ENCODE peak calls at places on chromosomes 4 and X, in seven cellular contexts. One of them, this sample, is unnamed.

GRCh38 chrX:149365061-149365460 is 140.0 kb downstream of the IDS start:
- DNase-seq in T-helper 2 cell: no peak
- DNase-seq in nephron progenitor cell: no peak
- DNase-seq in central memory CD8-positive, alpha-beta T cell: no peak
- DNase-seq in T-cell: no peak
- DNase-seq in astrocyte of the spinal cord: peak; percentile 73
- DNase-seq in NCI-H345: no peak
- DNase-seq in this sample: peak; percentile 5

GRCh38 chrX:12814434-12814833 is 23.2 kb downstream of the PRPS2 start:
- DNase-seq in T-cell: peak; percentile 8
- DNase-seq in NCI-H345: peak; percentile 14
- DNase-seq in central memory CD8-positive, alpha-beta T cell: peak; percentile 13
- DNase-seq in astrocyte of the spinal cord: peak; percentile 41
- DNase-seq in T-helper 2 cell: peak; percentile 57
- DNase-seq in nephron progenitor cell: peak; percentile 27
- DNase-seq in this sample: peak; percentile 24

GRCh38 chr4:182062936-182063335 is 180.3 kb upstream of the TENM3 start:
- DNase-seq in T-helper 2 cell: no peak
- DNase-seq in central memory CD8-positive, alpha-beta T cell: no peak
- DNase-seq in nephron progenitor cell: no peak
- DNase-seq in NCI-H345: no peak
- DNase-seq in astrocyte of the spinal cord: peak; percentile 89
- DNase-seq in T-cell: no peak
- DNase-seq in this sample: peak; percentile 81

GRCh38 chr4:90753068-90753467 is 625.9 kb downstream of the CCSER1 start:
- DNase-seq in astrocyte of the spinal cord: no peak
- DNase-seq in T-cell: no peak
- DNase-seq in NCI-H345: no peak
- DNase-seq in T-helper 2 cell: no peak
- DNase-seq in nephron progenitor cell: no peak
- DNase-seq in central memory CD8-positive, alpha-beta T cell: no peak
- DNase-seq in this sample: no peak

GRCh38 chr4:70531981-70532380 is 13.6 kb downstream of the AMTN start:
- DNase-seq in NCI-H345: no peak
- DNase-seq in T-cell: no peak
- DNase-seq in nephron progenitor cell: no peak
- DNase-seq in central memory CD8-positive, alpha-beta T cell: no peak
- DNase-seq in T-helper 2 cell: no peak
- DNase-seq in astrocyte of the spinal cord: no peak
- DNase-seq in this sample: no peak

GRCh38 chr4:113591982-113592381 is 169.6 kb downstream of the CAMK2D start:
- DNase-seq in T-cell: no peak
- DNase-seq in NCI-H345: no peak
- DNase-seq in nephron progenitor cell: no peak
- DNase-seq in astrocyte of the spinal cord: peak; percentile 58
- DNase-seq in T-helper 2 cell: no peak
- DNase-seq in central memory CD8-positive, alpha-beta T cell: no peak
- DNase-seq in this sample: peak; percentile 18

GRCh38 chr4:158670975-158671664 is 567 bp downstream of the C4orf46 start:
- DNase-seq in astrocyte of the spinal cord: peak; percentile 82
- DNase-seq in T-helper 2 cell: peak; percentile 76
- DNase-seq in T-cell: peak; percentile 54
- DNase-seq in central memory CD8-positive, alpha-beta T cell: peak; percentile 18
- DNase-seq in NCI-H345: peak; percentile 83
- DNase-seq in nephron progenitor cell: peak; percentile 59
- DNase-seq in this sample: peak; percentile 76

GRCh38 chr4:112552668-112553067 is 36.7 kb upstream of the NEUROG2 start:
- DNase-seq in central memory CD8-positive, alpha-beta T cell: no peak
- DNase-seq in astrocyte of the spinal cord: peak; percentile 45
- DNase-seq in T-helper 2 cell: no peak
- DNase-seq in T-cell: no peak
- DNase-seq in NCI-H345: no peak
- DNase-seq in nephron progenitor cell: no peak
- DNase-seq in this sample: no peak

GRCh38 chr4:95165926-95166524 is 382.7 kb downstream of the UNC5C start:
- DNase-seq in T-cell: no peak
- DNase-seq in NCI-H345: peak; percentile 67
- DNase-seq in nephron progenitor cell: peak; percentile 47
- DNase-seq in T-helper 2 cell: peak; percentile 86
- DNase-seq in central memory CD8-positive, alpha-beta T cell: no peak
- DNase-seq in astrocyte of the spinal cord: peak; percentile 79
- DNase-seq in this sample: peak; percentile 79

GRCh38 chr4:143554728-143555597 is 41.5 kb downstream of the SMARCA5 start:
- DNase-seq in NCI-H345: no peak
- DNase-seq in astrocyte of the spinal cord: no peak
- DNase-seq in central memory CD8-positive, alpha-beta T cell: no peak
- DNase-seq in nephron progenitor cell: no peak
- DNase-seq in T-cell: no peak
- DNase-seq in T-helper 2 cell: peak; percentile 21
- DNase-seq in this sample: no peak

GRCh38 chrX:2711441-2711840 is 20.3 kb downstream of the CD99 start:
- DNase-seq in astrocyte of the spinal cord: no peak
- DNase-seq in nephron progenitor cell: no peak
- DNase-seq in T-cell: no peak
- DNase-seq in NCI-H345: no peak
- DNase-seq in T-helper 2 cell: no peak
- DNase-seq in central memory CD8-positive, alpha-beta T cell: no peak
- DNase-seq in this sample: no peak

GRCh38 chr4:153610623-153611376 is 73.3 kb upstream of the TLR2 start:
- DNase-seq in nephron progenitor cell: no peak
- DNase-seq in T-helper 2 cell: no peak
- DNase-seq in T-cell: no peak
- DNase-seq in astrocyte of the spinal cord: no peak
- DNase-seq in central memory CD8-positive, alpha-beta T cell: no peak
- DNase-seq in NCI-H345: no peak
- DNase-seq in this sample: no peak

GRCh38 chrX:127702527-127702926 is 349.7 kb downstream of the ACTRT1 start:
- DNase-seq in NCI-H345: no peak
- DNase-seq in T-helper 2 cell: no peak
- DNase-seq in central memory CD8-positive, alpha-beta T cell: no peak
- DNase-seq in nephron progenitor cell: no peak
- DNase-seq in astrocyte of the spinal cord: no peak
- DNase-seq in T-cell: no peak
- DNase-seq in this sample: no peak

GRCh38 chr4:143026459-143027170 is 158.1 kb upstream of the USP38 start:
- DNase-seq in NCI-H345: no peak
- DNase-seq in central memory CD8-positive, alpha-beta T cell: no peak
- DNase-seq in astrocyte of the spinal cord: no peak
- DNase-seq in T-cell: no peak
- DNase-seq in nephron progenitor cell: no peak
- DNase-seq in T-helper 2 cell: no peak
- DNase-seq in this sample: no peak

GRCh38 chrX:34810364-34810763 is 132.2 kb upstream of the FAM47B start:
- DNase-seq in central memory CD8-positive, alpha-beta T cell: no peak
- DNase-seq in astrocyte of the spinal cord: peak; percentile 61
- DNase-seq in NCI-H345: no peak
- DNase-seq in T-cell: no peak
- DNase-seq in nephron progenitor cell: no peak
- DNase-seq in T-helper 2 cell: peak; percentile 18
- DNase-seq in this sample: peak; percentile 11

GRCh38 chrX:17476411-17476810 is 101.4 kb downstream of the NHS start:
- DNase-seq in T-cell: no peak
- DNase-seq in nephron progenitor cell: no peak
- DNase-seq in central memory CD8-positive, alpha-beta T cell: no peak
- DNase-seq in T-helper 2 cell: no peak
- DNase-seq in NCI-H345: no peak
- DNase-seq in astrocyte of the spinal cord: no peak
- DNase-seq in this sample: no peak

GRCh38 chr4:96736352-96736889 is 896.5 kb downstream of the PDHA2 start:
- DNase-seq in T-cell: no peak
- DNase-seq in nephron progenitor cell: no peak
- DNase-seq in T-helper 2 cell: no peak
- DNase-seq in NCI-H345: no peak
- DNase-seq in astrocyte of the spinal cord: peak; percentile 85
- DNase-seq in central memory CD8-positive, alpha-beta T cell: no peak
- DNase-seq in this sample: peak; percentile 69

GRCh38 chr4:31193516-31193915 is 473.3 kb downstream of the PCDH7 start:
- DNase-seq in nephron progenitor cell: no peak
- DNase-seq in NCI-H345: peak; percentile 75
- DNase-seq in T-cell: no peak
- DNase-seq in central memory CD8-positive, alpha-beta T cell: no peak
- DNase-seq in astrocyte of the spinal cord: no peak
- DNase-seq in T-helper 2 cell: no peak
- DNase-seq in this sample: no peak

GRCh38 chr4:164345756-164346155 is 408.2 kb upstream of the SMIM31 start:
- DNase-seq in nephron progenitor cell: no peak
- DNase-seq in NCI-H345: no peak
- DNase-seq in central memory CD8-positive, alpha-beta T cell: no peak
- DNase-seq in T-cell: no peak
- DNase-seq in astrocyte of the spinal cord: no peak
- DNase-seq in T-helper 2 cell: no peak
- DNase-seq in this sample: no peak

GRCh38 chrX:53223955-53224859 is 800 bp downstream of the KDM5C start:
- DNase-seq in central memory CD8-positive, alpha-beta T cell: peak; percentile 13
- DNase-seq in T-cell: no peak
- DNase-seq in T-helper 2 cell: peak; percentile 45
- DNase-seq in nephron progenitor cell: peak; percentile 30
- DNase-seq in NCI-H345: no peak
- DNase-seq in astrocyte of the spinal cord: peak; percentile 70
- DNase-seq in this sample: no peak